ENCODE peak calls at places on chromosome 16, in ten cellular contexts. L is neural progenitor cell, D is breast epithelium, P is uterus, H is hepatocyte, O is ovary, Y is tibial artery, N is small intestine, V is sigmoid colon, J is OCI-LY7. M is an unnamed sample.
A peak's percentile ranks its signal among the peaks of the same experiment; 100 is the strongest.

GRCh38 chr16:50185005-50185505 is 31.9 kb downstream of the TENT4B start:
- DNase-seq in J (no peak), P (no peak), V (no peak), H (peak; percentile 53), L (no peak), D (no peak), Y (no peak), O (no peak), N (peak; percentile 86), M (no peak)

GRCh38 chr16:85327731-85328664 is 215.7 kb upstream of the CIBAR2 start:
- DNase-seq in J (no peak), H (peak; percentile 74), D (no peak), Y (no peak), V (no peak), O (no peak), N (no peak), L (peak; percentile 96), P (no peak), M (no peak)

GRCh38 chr16:71353736-71354135 is 4.8 kb upstream of the CALB2 start:
- DNase-seq in P (no peak), N (no peak), H (no peak), O (no peak), L (peak; percentile 44), J (no peak), V (no peak), D (no peak), Y (no peak), M (no peak)

GRCh38 chr16:84874553-84874952 is 54.8 kb downstream of the CRISPLD2 start:
- DNase-seq in O (no peak), V (no peak), D (no peak), H (no peak), N (no peak), P (no peak), J (no peak), L (no peak), Y (no peak), M (no peak)

GRCh38 chr16:24189941-24190340 is 66.2 kb upstream of the CACNG3 start:
- DNase-seq in D (no peak), V (no peak), Y (no peak), L (no peak), N (no peak), P (no peak), J (no peak), O (no peak), H (no peak), M (no peak)

GRCh38 chr16:8893976-8894690 is 12.0 kb downstream of the LITAFD start:
- DNase-seq in O (no peak), P (no peak), Y (peak; percentile 63), D (no peak), N (no peak), V (peak; percentile 49), H (no peak), L (no peak), J (no peak), M (no peak)

GRCh38 chr16:24754543-24754942 is 25.1 kb downstream of the TNRC6A start:
- DNase-seq in J (no peak), O (no peak), H (no peak), D (no peak), V (no peak), N (no peak), Y (no peak), L (no peak), P (no peak), M (no peak)

GRCh38 chr16:383326-384020 is 1.7 kb upstream of the PGAP6 start:
- DNase-seq in H (peak; percentile 82), V (no peak), D (peak; percentile 65), O (no peak), L (peak; percentile 67), N (peak; percentile 82), P (no peak), Y (peak; percentile 64), J (peak; percentile 93), M (peak; percentile 73)

GRCh38 chr16:64695684-64696083 is 426.2 kb downstream of the CDH11 start:
- DNase-seq in J (no peak), H (peak; percentile 8), O (no peak), L (no peak), Y (no peak), V (no peak), N (no peak), D (no peak), P (no peak), M (no peak)

GRCh38 chr16:18936727-18937340 is 10.6 kb upstream of the SMG1 start:
- DNase-seq in D (no peak), O (no peak), N (peak; percentile 20), H (no peak), P (no peak), J (no peak), Y (no peak), L (no peak), V (no peak), M (no peak)

GRCh38 chr16:85428899-85429775 is 184.0 kb upstream of the GSE1 start:
- DNase-seq in Y (no peak), D (no peak), V (peak; percentile 62), L (no peak), P (peak; percentile 16), J (no peak), H (no peak), N (no peak), O (peak; percentile 25), M (peak; percentile 17)

GRCh38 chr16:83458612-83459011 is 349.2 kb upstream of the HSBP1 start:
- DNase-seq in V (no peak), P (no peak), Y (no peak), O (no peak), J (no peak), N (no peak), H (no peak), D (no peak), L (no peak), M (no peak)

GRCh38 chr16:15642557-15643452 is at the start of gene MARF1:
- DNase-seq in Y (peak; percentile 99), O (peak; percentile 99), V (peak; percentile 99), D (peak; percentile 96), L (peak; percentile 98), P (peak; percentile 98), H (peak; percentile 98), N (peak; percentile 95), J (peak; percentile 96), M (peak; percentile 99)

GRCh38 chr16:15055141-15056053 is 477 bp downstream of the NTAN1 start:
- DNase-seq in J (peak; percentile 86), L (peak; percentile 11), Y (peak; percentile 66), D (no peak), P (peak; percentile 61), O (peak; percentile 65), N (peak; percentile 20), H (peak; percentile 18), V (peak; percentile 82), M (no peak)

GRCh38 chr16:67504190-67505021 is 21.1 kb upstream of the AGRP start:
- DNase-seq in J (peak; percentile 68), H (no peak), Y (peak; percentile 76), V (peak; percentile 80), N (peak; percentile 24), P (no peak), O (no peak), D (no peak), L (no peak), M (no peak)

GRCh38 chr16:89102035-89102776 is 8.6 kb downstream of the ACSF3 start:
- DNase-seq in N (peak; percentile 85), L (no peak), D (no peak), O (no peak), H (no peak), P (no peak), V (no peak), Y (no peak), J (no peak), M (no peak)

GRCh38 chr16:89100601-89101302 is 7.1 kb downstream of the ACSF3 start:
- DNase-seq in N (no peak), O (no peak), Y (no peak), D (no peak), J (no peak), L (no peak), V (no peak), P (no peak), H (no peak), M (no peak)

GRCh38 chr16:89101303-89102034 is 7.8 kb downstream of the ACSF3 start:
- DNase-seq in L (no peak), H (no peak), D (no peak), J (no peak), Y (no peak), N (no peak), P (no peak), V (no peak), O (no peak), M (no peak)

GRCh38 chr16:89098767-89099430 is 5.2 kb downstream of the ACSF3 start:
- DNase-seq in O (no peak), L (no peak), P (no peak), V (no peak), N (no peak), J (no peak), Y (no peak), H (no peak), D (no peak), M (no peak)

GRCh38 chr16:89099905-89100304 is 6.3 kb downstream of the ACSF3 start:
- DNase-seq in Y (no peak), H (no peak), P (no peak), J (peak; percentile 28), O (no peak), N (peak; percentile 92), L (no peak), V (no peak), D (no peak), M (no peak)
- H3K4me1 ChIP-seq in Y (peaks cover 22% of the 10 kb centered on the region), H (peaks cover 25% of the 10 kb centered on the region), P (no peaks in the 10 kb centered on the region), J (peaks cover 53% of the 10 kb centered on the region), O (peaks cover 3% of the 10 kb centered on the region), N (peaks cover 7% of the 10 kb centered on the region), L (peaks cover 14% of the 10 kb centered on the region), V (peaks cover 24% of the 10 kb centered on the region), D (peaks cover 4% of the 10 kb centered on the region), M (no peaks in the 10 kb centered on the region)

GRCh38 chr16:1431497-1432270 is 806 bp downstream of the PERCC1 start:
- DNase-seq in L (no peak), D (no peak), P (no peak), N (no peak), Y (no peak), J (no peak), H (no peak), V (no peak), O (no peak), M (no peak)
- H3K27ac ChIP-seq in L (no peak overlapping the region), D (no peak overlapping the region), P (no peak overlapping the region), N (no peak overlapping the region), Y (no peak overlapping the region), J (no peak overlapping the region), H (no peak overlapping the region), V (no peak overlapping the region), O (no peak overlapping the region), M (no peak overlapping the region)

DNA sequence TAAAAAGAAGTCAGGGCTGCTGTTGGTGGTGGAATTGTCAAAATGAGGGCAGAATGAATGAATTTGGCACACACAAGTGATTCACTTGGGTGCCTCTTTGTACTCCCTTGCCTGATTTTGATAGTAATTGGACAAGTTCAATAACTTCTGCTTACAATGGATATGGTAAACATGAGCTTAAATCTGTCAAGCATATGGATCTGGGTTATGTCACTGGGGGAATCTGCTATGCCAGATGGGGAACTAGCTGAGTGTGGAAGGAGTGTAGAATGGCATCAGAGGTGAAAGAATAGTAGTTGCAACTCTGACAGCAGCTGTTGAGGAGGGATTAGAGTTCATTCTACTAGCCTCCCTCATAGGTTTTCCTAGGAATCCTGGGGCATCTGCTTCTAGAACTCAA is 724.2 kb upstream of the CDH8 start:
- DNase-seq in L (no peak), D (no peak), J (no peak), O (no peak), Y (no peak), V (no peak), N (no peak), P (no peak), H (no peak), M (no peak)
- H3K9me3 ChIP-seq in L (no peaks in the 10 kb centered on the region), D (no peaks in the 10 kb centered on the region), J (no peaks in the 10 kb centered on the region), O (no peaks in the 10 kb centered on the region), Y (no peaks in the 10 kb centered on the region), V (no peaks in the 10 kb centered on the region), N (no peaks in the 10 kb centered on the region), P (no peaks in the 10 kb centered on the region), H (no peaks in the 10 kb centered on the region), M (no peaks in the 10 kb centered on the region)

GRCh38 chr16:27571433-27572306 is 21.7 kb downstream of the KATNIP start:
- DNase-seq in H (no peak), P (no peak), O (no peak), L (peak; percentile 26), J (no peak), N (no peak), Y (no peak), D (no peak), V (peak; percentile 44), M (no peak)
- H3K4me1 ChIP-seq in H (peaks cover 11% of the 10 kb centered on the region), P (no peaks in the 10 kb centered on the region), O (no peaks in the 10 kb centered on the region), L (peaks cover 14% of the 10 kb centered on the region), J (no peaks in the 10 kb centered on the region), N (no peaks in the 10 kb centered on the region), Y (no peaks in the 10 kb centered on the region), D (no peaks in the 10 kb centered on the region), V (no peaks in the 10 kb centered on the region), M (peaks cover 6% of the 10 kb centered on the region)

M was measured in pancreas.